ENCODE peak calls at places on chromosomes 12 and 14, in seven cellular contexts. One of them, this sample, is unnamed.

GRCh38 chr12:69027411-69027811 is 94.4 kb upstream of the CPM start:
- DNase-seq in heart left ventricle: no peak
- DNase-seq in epithelial cell of esophagus: peak
- DNase-seq in endothelial cell of umbilical vein: peak
- DNase-seq in A549: no peak
- DNase-seq in tibial artery: no peak
- DNase-seq in psoas muscle: no peak
- DNase-seq in this sample: no peak

GRCh38 chr12:2234951-2235350 is 182.2 kb downstream of the CACNA1C start:
- DNase-seq in heart left ventricle: no peak
- DNase-seq in epithelial cell of esophagus: no peak
- DNase-seq in endothelial cell of umbilical vein: no peak
- DNase-seq in A549: no peak
- DNase-seq in tibial artery: no peak
- DNase-seq in psoas muscle: no peak
- DNase-seq in this sample: no peak

GRCh38 chr12:51868821-51869489 is 18.9 kb upstream of the ANKRD33 start:
- DNase-seq in heart left ventricle: peak
- DNase-seq in epithelial cell of esophagus: no peak
- DNase-seq in endothelial cell of umbilical vein: no peak
- DNase-seq in A549: no peak
- DNase-seq in tibial artery: no peak
- DNase-seq in psoas muscle: no peak
- DNase-seq in this sample: no peak

GRCh38 chr12:19561411-19561961 is 122.2 kb downstream of the AEBP2 start:
- DNase-seq in heart left ventricle: no peak
- DNase-seq in epithelial cell of esophagus: no peak
- DNase-seq in endothelial cell of umbilical vein: no peak
- DNase-seq in A549: no peak
- DNase-seq in tibial artery: no peak
- DNase-seq in psoas muscle: no peak
- DNase-seq in this sample: no peak

GRCh38 chr12:103680591-103681065 is 93.6 kb downstream of the STAB2 start:
- DNase-seq in heart left ventricle: peak
- DNase-seq in epithelial cell of esophagus: peak
- DNase-seq in endothelial cell of umbilical vein: no peak
- DNase-seq in A549: no peak
- DNase-seq in tibial artery: peak
- DNase-seq in psoas muscle: peak
- DNase-seq in this sample: no peak

GRCh38 chr12:65741662-65742480 is 82.4 kb upstream of the HMGA2 start:
- DNase-seq in heart left ventricle: peak
- DNase-seq in epithelial cell of esophagus: peak
- DNase-seq in endothelial cell of umbilical vein: peak
- DNase-seq in A549: peak
- DNase-seq in tibial artery: no peak
- DNase-seq in psoas muscle: no peak
- DNase-seq in this sample: no peak

GRCh38 chr12:128859311-128859710 is 6.0 kb downstream of the GLT1D1 start:
- DNase-seq in heart left ventricle: no peak
- DNase-seq in epithelial cell of esophagus: no peak
- DNase-seq in endothelial cell of umbilical vein: no peak
- DNase-seq in A549: no peak
- DNase-seq in tibial artery: no peak
- DNase-seq in psoas muscle: no peak
- DNase-seq in this sample: no peak

GRCh38 chr12:25495336-25496097 is 57.6 kb downstream of the LMNTD1 start:
- DNase-seq in heart left ventricle: no peak
- DNase-seq in epithelial cell of esophagus: peak
- DNase-seq in endothelial cell of umbilical vein: no peak
- DNase-seq in A549: no peak
- DNase-seq in tibial artery: no peak
- DNase-seq in psoas muscle: no peak
- DNase-seq in this sample: peak

GRCh38 chr12:39127401-39127800 is 222.0 kb upstream of the CPNE8 start:
- DNase-seq in heart left ventricle: no peak
- DNase-seq in epithelial cell of esophagus: peak
- DNase-seq in endothelial cell of umbilical vein: peak
- DNase-seq in A549: peak
- DNase-seq in tibial artery: no peak
- DNase-seq in psoas muscle: no peak
- DNase-seq in this sample: no peak

GRCh38 chr12:101490286-101490920 is 15.3 kb downstream of the SPIC start:
- DNase-seq in heart left ventricle: no peak
- DNase-seq in epithelial cell of esophagus: peak
- DNase-seq in endothelial cell of umbilical vein: no peak
- DNase-seq in A549: peak
- DNase-seq in tibial artery: no peak
- DNase-seq in psoas muscle: no peak
- DNase-seq in this sample: no peak

GRCh38 chr12:130127909-130128763 is 34.1 kb upstream of the FZD10 start:
- DNase-seq in heart left ventricle: no peak
- DNase-seq in epithelial cell of esophagus: peak
- DNase-seq in endothelial cell of umbilical vein: no peak
- DNase-seq in A549: no peak
- DNase-seq in tibial artery: peak
- DNase-seq in psoas muscle: peak
- DNase-seq in this sample: no peak

GRCh38 chr14:103015426-103015825 is 41.9 kb downstream of the CDC42BPB start:
- DNase-seq in heart left ventricle: no peak
- DNase-seq in epithelial cell of esophagus: no peak
- DNase-seq in endothelial cell of umbilical vein: peak
- DNase-seq in A549: no peak
- DNase-seq in tibial artery: no peak
- DNase-seq in psoas muscle: no peak
- DNase-seq in this sample: no peak

GRCh38 chr12:130344529-130344928 is 6.8 kb downstream of the PIWIL1 start:
- DNase-seq in heart left ventricle: no peak
- DNase-seq in epithelial cell of esophagus: no peak
- DNase-seq in endothelial cell of umbilical vein: no peak
- DNase-seq in A549: no peak
- DNase-seq in tibial artery: no peak
- DNase-seq in psoas muscle: no peak
- DNase-seq in this sample: no peak

GRCh38 chr12:54175130-54175963 is 13.4 kb downstream of the SMUG1 start:
- DNase-seq in heart left ventricle: no peak
- DNase-seq in epithelial cell of esophagus: no peak
- DNase-seq in endothelial cell of umbilical vein: no peak
- DNase-seq in A549: no peak
- DNase-seq in tibial artery: no peak
- DNase-seq in psoas muscle: no peak
- DNase-seq in this sample: no peak

GRCh38 chr12:32367381-32367780 is 32.0 kb upstream of the FGD4 start:
- DNase-seq in heart left ventricle: no peak
- DNase-seq in epithelial cell of esophagus: peak
- DNase-seq in endothelial cell of umbilical vein: no peak
- DNase-seq in A549: no peak
- DNase-seq in tibial artery: no peak
- DNase-seq in psoas muscle: no peak
- DNase-seq in this sample: no peak

GRCh38 chr12:6368906-6369525 is 6.3 kb downstream of the SCNN1A start:
- DNase-seq in heart left ventricle: no peak
- DNase-seq in epithelial cell of esophagus: no peak
- DNase-seq in endothelial cell of umbilical vein: no peak
- DNase-seq in A549: no peak
- DNase-seq in tibial artery: no peak
- DNase-seq in psoas muscle: no peak
- DNase-seq in this sample: no peak

GRCh38 chr12:104748790-104749189 is 209.3 kb downstream of the SLC41A2 start:
- DNase-seq in heart left ventricle: no peak
- DNase-seq in epithelial cell of esophagus: peak
- DNase-seq in endothelial cell of umbilical vein: no peak
- DNase-seq in A549: no peak
- DNase-seq in tibial artery: peak
- DNase-seq in psoas muscle: no peak
- DNase-seq in this sample: no peak

GRCh38 chr14:75495399-75495798 is 26.9 kb upstream of the BATF start:
- DNase-seq in heart left ventricle: no peak
- DNase-seq in epithelial cell of esophagus: no peak
- DNase-seq in endothelial cell of umbilical vein: no peak
- DNase-seq in A549: no peak
- DNase-seq in tibial artery: no peak
- DNase-seq in psoas muscle: no peak
- DNase-seq in this sample: no peak

GRCh38 chr14:68409355-68409754 is 383.5 kb downstream of the ZFP36L1 start:
- DNase-seq in heart left ventricle: no peak
- DNase-seq in epithelial cell of esophagus: no peak
- DNase-seq in endothelial cell of umbilical vein: no peak
- DNase-seq in A549: no peak
- DNase-seq in tibial artery: no peak
- DNase-seq in psoas muscle: no peak
- DNase-seq in this sample: no peak

GRCh38 chr14:68407275-68407674 is 385.6 kb downstream of the ZFP36L1 start:
- DNase-seq in heart left ventricle: no peak
- DNase-seq in epithelial cell of esophagus: no peak
- DNase-seq in endothelial cell of umbilical vein: no peak
- DNase-seq in A549: no peak
- DNase-seq in tibial artery: no peak
- DNase-seq in psoas muscle: no peak
- DNase-seq in this sample: no peak

GRCh38 chr14:68407838-68408237 is 385.0 kb downstream of the ZFP36L1 start:
- DNase-seq in heart left ventricle: no peak
- DNase-seq in epithelial cell of esophagus: no peak
- DNase-seq in endothelial cell of umbilical vein: no peak
- DNase-seq in A549: no peak
- DNase-seq in tibial artery: no peak
- DNase-seq in psoas muscle: no peak
- DNase-seq in this sample: no peak

GRCh38 chr14:68405959-68406358 is 386.9 kb downstream of the ZFP36L1 start:
- DNase-seq in heart left ventricle: no peak
- DNase-seq in epithelial cell of esophagus: peak
- DNase-seq in endothelial cell of umbilical vein: no peak
- DNase-seq in A549: no peak
- DNase-seq in tibial artery: no peak
- DNase-seq in psoas muscle: no peak
- DNase-seq in this sample: no peak

DNA sequence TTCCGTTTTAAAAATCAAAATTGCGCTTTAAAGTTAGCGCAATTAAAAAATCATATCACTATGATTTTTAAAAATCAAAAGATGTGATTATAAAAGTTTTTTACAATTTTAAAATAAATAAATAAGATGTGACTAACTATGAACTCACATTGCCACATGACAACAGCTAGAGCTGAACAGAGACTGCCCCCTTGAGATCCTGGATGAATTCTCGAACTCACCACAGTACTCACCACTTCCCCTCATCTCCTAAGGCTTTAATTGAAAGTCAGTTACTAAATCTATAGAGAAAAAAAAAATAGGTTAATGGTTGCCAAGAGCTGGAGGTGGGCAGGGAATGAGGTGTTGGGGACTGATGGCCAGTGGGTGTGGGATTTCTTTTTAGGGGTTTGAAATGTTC is 384.2 kb downstream of the ZFP36L1 start:
- DNase-seq in heart left ventricle: no peak
- DNase-seq in epithelial cell of esophagus: peak
- DNase-seq in endothelial cell of umbilical vein: no peak
- DNase-seq in A549: no peak
- DNase-seq in tibial artery: no peak
- DNase-seq in psoas muscle: no peak
- DNase-seq in this sample: no peak
- TF ChIP-seq CTCF in heart left ventricle: no peak
- TF ChIP-seq CTCF in epithelial cell of esophagus: no peak
- TF ChIP-seq CTCF in endothelial cell of umbilical vein: no peak
- TF ChIP-seq CTCF in A549: no peak
- TF ChIP-seq CTCF in tibial artery: peak
- TF ChIP-seq CTCF in psoas muscle: no peak
- TF ChIP-seq CTCF in this sample: no peak

GRCh38 chr14:61749867-61750266 is 12.4 kb upstream of the SNAPC1 start:
- DNase-seq in heart left ventricle: no peak
- DNase-seq in epithelial cell of esophagus: peak
- DNase-seq in endothelial cell of umbilical vein: peak
- DNase-seq in A549: peak
- DNase-seq in tibial artery: no peak
- DNase-seq in psoas muscle: no peak
- DNase-seq in this sample: no peak
- H3K4me3 ChIP-seq in heart left ventricle: peak
- H3K4me3 ChIP-seq in epithelial cell of esophagus: peak
- H3K4me3 ChIP-seq in endothelial cell of umbilical vein: peak
- H3K4me3 ChIP-seq in A549: peak
- H3K4me3 ChIP-seq in tibial artery: peak
- H3K4me3 ChIP-seq in psoas muscle: peak
- H3K4me3 ChIP-seq in this sample: no peak

DNA sequence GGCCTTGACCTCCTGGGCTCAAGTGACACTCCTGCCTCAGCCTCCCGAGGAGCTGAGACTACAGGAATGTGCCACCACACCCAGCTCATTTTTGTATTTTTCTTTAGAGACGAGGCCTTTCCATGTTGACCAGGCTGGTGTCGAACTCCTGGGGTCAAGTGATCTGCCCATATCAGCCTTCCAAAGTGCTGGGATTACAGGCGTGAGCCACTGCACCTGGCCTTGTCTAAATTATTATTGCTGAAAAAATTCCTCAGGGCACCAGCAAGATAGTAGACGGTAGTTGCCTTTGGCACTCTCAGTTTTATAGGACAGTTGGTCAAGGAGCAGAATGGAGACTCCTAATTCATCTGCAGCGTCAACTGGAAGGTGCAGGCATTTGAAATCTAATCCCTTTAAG is 2.5 kb upstream of the AICDA start:
- DNase-seq in heart left ventricle: no peak
- DNase-seq in epithelial cell of esophagus: no peak
- DNase-seq in endothelial cell of umbilical vein: no peak
- DNase-seq in A549: no peak
- DNase-seq in tibial artery: no peak
- DNase-seq in psoas muscle: no peak
- DNase-seq in this sample: no peak
- TF ChIP-seq CTCF in heart left ventricle: no peak
- TF ChIP-seq CTCF in epithelial cell of esophagus: no peak
- TF ChIP-seq CTCF in endothelial cell of umbilical vein: no peak
- TF ChIP-seq CTCF in A549: no peak
- TF ChIP-seq CTCF in tibial artery: no peak
- TF ChIP-seq CTCF in psoas muscle: no peak
- TF ChIP-seq CTCF in this sample: no peak

DNA sequence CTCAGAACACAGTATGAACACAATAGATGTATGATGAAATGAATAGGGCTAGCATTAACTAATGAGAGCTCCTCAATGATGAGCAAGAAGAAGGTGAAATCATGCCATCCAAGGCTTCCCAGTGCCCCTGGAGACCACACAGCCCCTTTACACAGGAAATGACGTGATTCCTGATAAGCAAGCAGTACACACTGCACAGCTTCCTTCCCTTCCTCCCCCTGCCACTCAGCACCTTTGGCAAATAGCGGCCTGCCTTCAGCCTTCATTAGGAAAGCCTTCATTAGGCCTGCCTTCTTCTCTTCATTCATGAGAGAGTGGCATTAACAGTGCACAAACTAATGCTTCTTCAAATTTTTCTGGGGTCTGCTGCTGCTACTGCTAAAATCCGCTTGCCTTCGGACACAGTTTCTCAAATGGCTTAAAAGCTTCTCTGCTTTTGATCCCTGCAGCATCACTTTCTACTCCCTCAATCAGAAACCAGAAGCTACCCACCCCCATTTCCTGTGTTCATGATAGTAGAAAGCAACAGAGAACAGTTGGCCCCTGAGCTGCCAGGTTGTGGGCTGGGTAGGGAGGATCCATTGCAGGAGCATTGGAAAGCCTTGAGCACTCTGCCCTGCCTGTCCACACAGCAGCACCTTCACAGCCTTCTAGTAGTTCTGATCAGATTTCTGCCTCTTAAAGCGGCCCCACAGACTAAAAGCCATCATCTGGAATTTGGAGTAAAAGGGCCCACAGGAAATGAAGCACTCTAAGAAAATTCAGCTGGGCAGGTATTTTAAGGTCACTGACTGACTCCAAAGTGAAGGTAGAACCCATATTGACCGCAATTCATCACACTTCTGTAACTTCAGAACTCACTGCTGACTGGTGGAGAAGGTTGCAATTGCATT is 103.8 kb upstream of the ETV6 start:
- DNase-seq in heart left ventricle: no peak
- DNase-seq in epithelial cell of esophagus: no peak
- DNase-seq in endothelial cell of umbilical vein: peak
- DNase-seq in A549: no peak
- DNase-seq in tibial artery: no peak
- DNase-seq in psoas muscle: no peak
- DNase-seq in this sample: no peak
- H3K4me3 ChIP-seq in heart left ventricle: no peak
- H3K4me3 ChIP-seq in epithelial cell of esophagus: no peak
- H3K4me3 ChIP-seq in endothelial cell of umbilical vein: no peak
- H3K4me3 ChIP-seq in A549: no peak
- H3K4me3 ChIP-seq in tibial artery: no peak
- H3K4me3 ChIP-seq in psoas muscle: no peak
- H3K4me3 ChIP-seq in this sample: no peak

This sample was measured in astrocyte of the cerebellum.